ENCODE peak calls at places on chromosomes 1 and 21, in five cellular contexts. V, I, M, P and E are unnamed samples. For H3K36me3, the result is how much of the 10 kb centered on the place peaks cover.

GRCh38 chr1:201614262-201615015 is 75.5 kb downstream of the NAV1 start:
- DNase-seq in V (no peak), I (no peak), M (no peak), P (peak), E (no peak)

GRCh38 chr1:182050481-182051438 is 10.8 kb downstream of the ZNF648 start:
- DNase-seq in V (no peak), I (no peak), M (no peak), P (peak), E (no peak)

GRCh38 chr21:33962290-33962689 is 46.7 kb upstream of the ATP5PO start:
- DNase-seq in V (no peak), I (no peak), M (no peak), P (no peak), E (no peak)

GRCh38 chr1:186976700-186977099 is 148.0 kb downstream of the PLA2G4A start:
- DNase-seq in V (no peak), I (no peak), M (no peak), P (no peak), E (no peak)

GRCh38 chr1:147664206-147664605 is 6.1 kb downstream of the ACP6 start:
- DNase-seq in V (no peak), I (no peak), M (no peak), P (no peak), E (no peak)

GRCh38 chr1:7616076-7616833 is 154.8 kb upstream of the VAMP3 start:
- DNase-seq in V (no peak), I (no peak), M (peak), P (peak), E (peak)

GRCh38 chr1:27026621-27027574 is 14.2 kb upstream of the TENT5B start:
- DNase-seq in V (no peak), I (no peak), M (peak), P (peak), E (no peak)

GRCh38 chr21:31326478-31327247 is 17.4 kb downstream of the TIAM1 start:
- DNase-seq in V (no peak), I (no peak), M (no peak), P (no peak), E (no peak)

GRCh38 chr1:107135466-107135865 is 5.4 kb upstream of the NTNG1 start:
- DNase-seq in V (no peak), I (no peak), M (no peak), P (no peak), E (peak)

GRCh38 chr21:45836268-45836655 is 145.3 kb upstream of the COL6A1 start:
- DNase-seq in V (no peak), I (no peak), M (no peak), P (no peak), E (no peak)

GRCh38 chr1:211638723-211639122 is 36.7 kb downstream of the NEK2 start:
- DNase-seq in V (no peak), I (no peak), M (no peak), P (no peak), E (no peak)

GRCh38 chr1:40042337-40042736 is 1.8 kb downstream of the CAP1 start:
- DNase-seq in V (no peak), I (no peak), M (no peak), P (no peak), E (no peak)

GRCh38 chr1:60171793-60172192 is 98.2 kb upstream of the C1orf87 start:
- DNase-seq in V (no peak), I (no peak), M (no peak), P (no peak), E (no peak)

GRCh38 chr1:166485620-166486019 is 318.8 kb upstream of the FAM78B start:
- DNase-seq in V (no peak), I (no peak), M (no peak), P (no peak), E (no peak)

GRCh38 chr1:203308205-203309114 is 3.1 kb downstream of the BTG2 start:
- DNase-seq in V (no peak), I (no peak), M (peak), P (no peak), E (no peak)
- H3K36me3 ChIP-seq in V (under half), I (under half), M (under half), P (under half), E (under half)

DNA sequence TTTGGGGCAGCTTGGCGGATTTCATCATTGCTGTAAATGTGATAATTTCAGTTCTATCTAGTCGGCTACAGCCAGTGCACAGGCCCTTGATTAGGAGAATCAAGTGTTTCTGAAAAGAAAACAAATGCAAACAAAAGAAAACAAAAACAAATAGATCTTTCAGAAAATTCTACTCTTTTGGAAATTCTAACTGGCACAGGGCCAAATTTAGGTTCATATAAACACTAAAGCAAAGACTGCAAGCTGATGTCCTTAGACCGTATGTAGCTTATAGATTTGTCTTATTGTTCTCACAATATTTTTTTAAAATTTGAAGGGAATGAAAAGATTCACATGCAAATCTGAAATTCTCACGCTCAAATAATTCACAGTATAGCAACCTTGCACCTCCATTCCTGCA is 11.2 kb downstream of the UBR4 start:
- DNase-seq in V (no peak), I (no peak), M (no peak), P (no peak), E (no peak)
- H3K36me3 ChIP-seq in V (under half), I (half or more), M (half or more), P (under half), E (half or more)

GRCh38 chr1:32194984-32195383 is 5.4 kb upstream of the CCDC28B start:
- DNase-seq in V (no peak), I (no peak), M (no peak), P (no peak), E (no peak)
- H3K36me3 ChIP-seq in V (under half), I (half or more), M (half or more), P (half or more), E (half or more)

DNA sequence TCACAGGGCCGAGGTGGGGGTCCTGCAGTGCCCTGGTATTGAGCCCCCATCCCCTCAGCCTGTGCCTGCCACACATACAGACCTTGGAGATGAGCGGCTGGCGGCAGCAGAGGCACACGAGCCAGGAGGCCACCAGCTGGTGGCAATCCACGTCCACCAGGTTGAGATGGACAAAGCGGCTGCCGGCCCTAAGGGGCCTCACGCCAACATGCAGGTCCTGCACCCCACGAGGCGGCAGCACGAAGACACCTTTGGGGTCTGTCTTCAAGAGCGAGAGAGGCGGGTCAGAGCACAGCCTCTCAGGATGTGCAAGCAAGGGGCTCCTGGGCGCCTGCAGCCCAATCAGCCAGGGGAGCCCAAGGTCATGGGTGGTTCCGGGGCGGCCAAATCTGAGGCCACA is 128.0 kb downstream of the NPHP4 start:
- DNase-seq in V (no peak), I (no peak), M (no peak), P (no peak), E (no peak)
- H3K36me3 ChIP-seq in V (under half), I (under half), M (half or more), P (under half), E (under half)